ENCODE peak calls at places on chromosomes 6 and 20, in ten cellular contexts. A is stomach, P is NT2/D1, W is lung, R is PC-9, T is psoas muscle, S is thyroid gland, N is fibroblast of lung, O is breast epithelium, D is sigmoid colon. L is an unnamed sample.

GRCh38 chr6:137451926-137452325 is 42.3 kb downstream of the OLIG3 start:
- DNase-seq in A (no peak), P (no peak), W (no peak), R (no peak), T (no peak), S (no peak), N (peak; percentile 65), O (no peak), D (no peak), L (no peak)

GRCh38 chr20:48875914-48876240 is 45.6 kb upstream of the ARFGEF2 start:
- DNase-seq in A (no peak), P (no peak), W (no peak), R (no peak), T (no peak), S (no peak), N (peak; percentile 5), O (peak; percentile 76), D (no peak), L (no peak)

GRCh38 chr6:82364087-82365010 is 732 bp downstream of the TPBG start:
- DNase-seq in A (peak; percentile 49), P (no peak), W (peak; percentile 58), R (peak; percentile 53), T (peak; percentile 70), S (peak; percentile 60), N (peak; percentile 71), O (peak; percentile 67), D (peak; percentile 76), L (peak; percentile 64)

GRCh38 chr6:135875446-135875845 is 23.9 kb downstream of the PDE7B start:
- DNase-seq in A (no peak), P (no peak), W (no peak), R (no peak), T (no peak), S (no peak), N (peak; percentile 38), O (no peak), D (no peak), L (no peak)

GRCh38 chr20:49452011-49452482 is 30.4 kb downstream of the KCNB1 start:
- DNase-seq in A (no peak), P (no peak), W (no peak), R (no peak), T (peak; percentile 59), S (no peak), N (peak; percentile 12), O (no peak), D (peak; percentile 82), L (no peak)

GRCh38 chr6:37612475-37612874 is 85.2 kb downstream of the MDGA1 start:
- DNase-seq in A (no peak), P (no peak), W (no peak), R (no peak), T (no peak), S (no peak), N (peak; percentile 41), O (no peak), D (peak; percentile 22), L (no peak)

GRCh38 chr6:27280064-27280539 is 32.0 kb downstream of the POM121L2 start:
- DNase-seq in A (no peak), P (no peak), W (no peak), R (peak; percentile 61), T (no peak), S (peak; percentile 21), N (peak; percentile 52), O (no peak), D (no peak), L (no peak)

GRCh38 chr6:35140991-35141720 is at the start of gene TCP11:
- DNase-seq in A (peak; percentile 38), P (no peak), W (no peak), R (no peak), T (peak; percentile 69), S (peak; percentile 26), N (no peak), O (no peak), D (no peak), L (no peak)

GRCh38 chr20:12970372-12970821 is 38.4 kb upstream of the SPTLC3 start:
- DNase-seq in A (no peak), P (peak; percentile 6), W (no peak), R (no peak), T (no peak), S (peak; percentile 14), N (peak; percentile 39), O (no peak), D (no peak), L (no peak)

GRCh38 chr20:63223121-63223825 is 7.3 kb upstream of the YTHDF1 start:
- DNase-seq in A (peak; percentile 47), P (no peak), W (no peak), R (no peak), T (no peak), S (peak; percentile 47), N (peak; percentile 22), O (no peak), D (no peak), L (no peak)

GRCh38 chr6:96197241-96197640 is 181.5 kb downstream of the FUT9 start:
- DNase-seq in A (no peak), P (no peak), W (no peak), R (peak; percentile 79), T (no peak), S (no peak), N (no peak), O (no peak), D (no peak), L (no peak)

GRCh38 chr20:52614036-52614863 is 357.9 kb upstream of the TSHZ2 start:
- DNase-seq in A (no peak), P (no peak), W (no peak), R (no peak), T (no peak), S (no peak), N (peak; percentile 8), O (no peak), D (no peak), L (no peak)

GRCh38 chr20:51019598-51020592 is 3.0 kb downstream of the KCNG1 start:
- DNase-seq in A (no peak), P (no peak), W (no peak), R (no peak), T (no peak), S (no peak), N (no peak), O (no peak), D (no peak), L (no peak)

GRCh38 chr6:142570221-142570671 is 268.4 kb downstream of the ADGRG6 start:
- DNase-seq in A (peak; percentile 26), P (no peak), W (no peak), R (peak; percentile 72), T (no peak), S (no peak), N (peak; percentile 87), O (no peak), D (no peak), L (no peak)

GRCh38 chr6:40586800-40587201 is 363 bp downstream of the LRFN2 start:
- DNase-seq in A (peak; percentile 28), P (no peak), W (no peak), R (no peak), T (peak; percentile 51), S (peak; percentile 22), N (peak; percentile 1), O (no peak), D (no peak), L (no peak)

GRCh38 chr20:3158968-3159431 is 665 bp downstream of the FASTKD5 start:
- DNase-seq in A (no peak), P (no peak), W (no peak), R (no peak), T (no peak), S (no peak), N (peak; percentile 42), O (no peak), D (no peak), L (no peak)

GRCh38 chr6:5439749-5440148 is 178.4 kb downstream of the FARS2 start:
- DNase-seq in A (no peak), P (no peak), W (no peak), R (no peak), T (no peak), S (no peak), N (no peak), O (no peak), D (no peak), L (no peak)

DNA sequence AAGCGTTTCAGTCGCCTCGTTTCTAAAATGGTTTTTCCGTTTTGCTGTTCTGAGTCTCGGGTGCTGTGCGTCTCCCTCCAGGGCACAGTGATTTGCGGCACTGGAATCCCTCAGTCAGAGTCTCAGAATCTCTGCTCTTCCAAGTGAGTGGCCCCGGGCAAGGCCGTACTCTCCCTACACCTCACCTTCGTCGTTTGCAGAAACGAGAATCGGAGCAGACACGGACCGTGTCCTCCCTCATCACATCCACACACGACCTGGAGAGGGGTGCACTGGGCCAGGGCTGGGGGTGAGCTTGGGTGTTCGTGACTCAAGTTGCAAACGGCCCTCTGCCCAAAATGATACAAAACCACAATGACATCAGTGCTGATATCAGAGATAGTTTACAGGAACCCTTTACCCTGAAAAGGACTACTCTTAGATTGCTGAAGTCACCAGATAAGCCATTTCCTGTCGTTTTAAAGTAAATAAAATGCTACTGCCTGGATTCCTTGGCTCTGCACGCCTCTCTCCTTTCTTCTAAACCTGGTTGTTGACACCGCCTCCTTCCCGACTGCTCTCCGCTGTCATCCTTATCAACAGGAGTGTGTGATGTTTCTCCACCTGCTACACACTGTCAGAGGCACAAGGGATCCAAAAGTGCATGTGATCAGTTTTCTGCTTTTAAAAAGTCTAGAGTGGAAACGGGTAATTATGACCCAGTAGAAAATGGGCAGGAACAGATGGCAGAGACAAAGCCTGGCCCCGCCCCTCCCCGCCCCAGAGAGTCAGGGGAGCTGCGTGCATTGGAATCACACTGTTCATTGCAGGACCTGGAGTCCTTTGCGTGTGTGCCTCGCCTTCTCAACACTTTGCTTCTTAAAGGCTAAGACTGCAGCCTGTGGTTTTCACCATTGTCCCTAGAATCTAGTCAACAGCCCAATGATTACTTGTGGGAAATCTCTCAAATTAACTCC is 38.5 kb downstream of the KIF25 start:
- DNase-seq in A (no peak), P (no peak), W (no peak), R (no peak), T (no peak), S (no peak), N (peak; percentile 76), O (no peak), D (no peak), L (no peak)
- H3K4me3 ChIP-seq in A (peak overlapping the region; percentile 39), P (no peak overlapping the region), W (peak overlapping the region; percentile 16), R (no peak overlapping the region), T (peak overlapping the region; percentile 56), S (no peak overlapping the region), N (peak overlapping the region; percentile 27), O (peak overlapping the region; percentile 14), D (peak overlapping the region; percentile 34), L (peak overlapping the region; percentile 43)

GRCh38 chr6:111862314-111862713 is 10.9 kb downstream of the FYN start:
- DNase-seq in A (no peak), P (no peak), W (no peak), R (no peak), T (no peak), S (no peak), N (no peak), O (no peak), D (no peak), L (no peak)
- H3K4me1 ChIP-seq in A (peaks cover 6% of the 10 kb centered on the region), P (peaks cover 3% of the 10 kb centered on the region), W (peaks cover 6% of the 10 kb centered on the region), R (no peaks in the 10 kb centered on the region), T (no peaks in the 10 kb centered on the region), S (no peaks in the 10 kb centered on the region), N (no peaks in the 10 kb centered on the region), O (no peaks in the 10 kb centered on the region), D (peaks cover 50% of the 10 kb centered on the region), L (no peaks in the 10 kb centered on the region)

GRCh38 chr6:62942000-62942399 is 269.3 kb upstream of the FKBP1C start:
- DNase-seq in A (no peak), P (no peak), W (no peak), R (no peak), T (no peak), S (no peak), N (no peak), O (no peak), D (no peak), L (no peak)
- H3K36me3 ChIP-seq in A (no peaks in the 10 kb centered on the region), P (no peaks in the 10 kb centered on the region), W (no peaks in the 10 kb centered on the region), R (no peaks in the 10 kb centered on the region), T (no peaks in the 10 kb centered on the region), S (no peaks in the 10 kb centered on the region), N (no peaks in the 10 kb centered on the region), O (no peaks in the 10 kb centered on the region), D (no peaks in the 10 kb centered on the region), L (no peaks in the 10 kb centered on the region)

GRCh38 chr20:57398901-57399535 is 7.8 kb downstream of the RBM38 start:
- DNase-seq in A (no peak), P (no peak), W (no peak), R (no peak), T (peak; percentile 45), S (no peak), N (no peak), O (no peak), D (peak; percentile 63), L (no peak)
- H3K4me3 ChIP-seq in A (peak overlapping the region; percentile 12), P (no peak overlapping the region), W (no peak overlapping the region), R (no peak overlapping the region), T (peak overlapping the region; percentile 77), S (no peak overlapping the region), N (no peak overlapping the region), O (no peak overlapping the region), D (peak overlapping the region; percentile 19), L (no peak overlapping the region)